ENCODE peak calls at places on chromosomes 4 and X, in ten cellular contexts. One of them, this sample, is unnamed.

GRCh38 chr4:152052431-152053057 is 291.7 kb upstream of the GATB start:
- DNase-seq in DMS79 treated with DMSO at 0.1 percent for 48 hours: no peak
- DNase-seq in NCI-H526: no peak
- DNase-seq in DMS 273 treated with DMSO at 0.1 percent for 48 hours: no peak
- DNase-seq in sciatic nerve: no peak
- DNase-seq in upper lobe of right lung: no peak
- DNase-seq in adrenal gland: no peak
- DNase-seq in amniotic stem cell: no peak
- DNase-seq in body of pancreas: no peak
- DNase-seq in NCI-H2081: no peak
- DNase-seq in this sample: no peak

GRCh38 chr4:39706334-39706733 is 8.4 kb downstream of the UBE2K start:
- DNase-seq in adrenal gland: peak; percentile 85
- DNase-seq in sciatic nerve: no peak
- DNase-seq in DMS 273 treated with DMSO at 0.1 percent for 48 hours: no peak
- DNase-seq in amniotic stem cell: peak; percentile 29
- DNase-seq in upper lobe of right lung: no peak
- DNase-seq in NCI-H526: no peak
- DNase-seq in body of pancreas: peak; percentile 66
- DNase-seq in DMS79 treated with DMSO at 0.1 percent for 48 hours: no peak
- DNase-seq in NCI-H2081: no peak
- DNase-seq in this sample: no peak

GRCh38 chr4:8368998-8369397 is 71.5 kb downstream of the ACOX3 start:
- DNase-seq in NCI-H2081: no peak
- DNase-seq in amniotic stem cell: no peak
- DNase-seq in NCI-H526: no peak
- DNase-seq in DMS 273 treated with DMSO at 0.1 percent for 48 hours: no peak
- DNase-seq in adrenal gland: no peak
- DNase-seq in upper lobe of right lung: peak; percentile 64
- DNase-seq in DMS79 treated with DMSO at 0.1 percent for 48 hours: no peak
- DNase-seq in body of pancreas: no peak
- DNase-seq in sciatic nerve: no peak
- DNase-seq in this sample: peak; percentile 41

GRCh38 chrX:134745636-134746378 is 87.5 kb upstream of the PLAC1 start:
- DNase-seq in DMS79 treated with DMSO at 0.1 percent for 48 hours: no peak
- DNase-seq in NCI-H526: no peak
- DNase-seq in amniotic stem cell: no peak
- DNase-seq in NCI-H2081: no peak
- DNase-seq in upper lobe of right lung: no peak
- DNase-seq in body of pancreas: no peak
- DNase-seq in sciatic nerve: no peak
- DNase-seq in DMS 273 treated with DMSO at 0.1 percent for 48 hours: no peak
- DNase-seq in adrenal gland: no peak
- DNase-seq in this sample: no peak

GRCh38 chr4:117596917-117597316 is 437.4 kb upstream of the NDST3 start:
- DNase-seq in DMS79 treated with DMSO at 0.1 percent for 48 hours: no peak
- DNase-seq in adrenal gland: no peak
- DNase-seq in body of pancreas: no peak
- DNase-seq in DMS 273 treated with DMSO at 0.1 percent for 48 hours: no peak
- DNase-seq in amniotic stem cell: no peak
- DNase-seq in upper lobe of right lung: no peak
- DNase-seq in NCI-H526: no peak
- DNase-seq in NCI-H2081: no peak
- DNase-seq in sciatic nerve: no peak
- DNase-seq in this sample: no peak

GRCh38 chr4:156939801-156940200 is 31.8 kb downstream of the PDGFC start:
- DNase-seq in amniotic stem cell: no peak
- DNase-seq in adrenal gland: no peak
- DNase-seq in NCI-H2081: no peak
- DNase-seq in body of pancreas: no peak
- DNase-seq in DMS79 treated with DMSO at 0.1 percent for 48 hours: no peak
- DNase-seq in DMS 273 treated with DMSO at 0.1 percent for 48 hours: no peak
- DNase-seq in sciatic nerve: no peak
- DNase-seq in NCI-H526: no peak
- DNase-seq in upper lobe of right lung: no peak
- DNase-seq in this sample: no peak

GRCh38 chr4:153241295-153241694 is 37.1 kb downstream of the TRIM2 start:
- DNase-seq in NCI-H526: no peak
- DNase-seq in DMS79 treated with DMSO at 0.1 percent for 48 hours: no peak
- DNase-seq in body of pancreas: no peak
- DNase-seq in sciatic nerve: no peak
- DNase-seq in NCI-H2081: no peak
- DNase-seq in amniotic stem cell: no peak
- DNase-seq in adrenal gland: no peak
- DNase-seq in upper lobe of right lung: no peak
- DNase-seq in DMS 273 treated with DMSO at 0.1 percent for 48 hours: no peak
- DNase-seq in this sample: no peak

GRCh38 chr4:83011779-83012630 is 1.4 kb upstream of the LIN54 start:
- DNase-seq in NCI-H526: no peak
- DNase-seq in upper lobe of right lung: peak; percentile 76
- DNase-seq in DMS79 treated with DMSO at 0.1 percent for 48 hours: peak; percentile 18
- DNase-seq in NCI-H2081: peak; percentile 22
- DNase-seq in amniotic stem cell: no peak
- DNase-seq in DMS 273 treated with DMSO at 0.1 percent for 48 hours: no peak
- DNase-seq in adrenal gland: peak; percentile 68
- DNase-seq in sciatic nerve: peak; percentile 69
- DNase-seq in body of pancreas: peak; percentile 42
- DNase-seq in this sample: no peak

GRCh38 chrX:120839506-120839905 is 36.2 kb downstream of the CT47B1 start:
- DNase-seq in adrenal gland: no peak
- DNase-seq in NCI-H526: no peak
- DNase-seq in body of pancreas: no peak
- DNase-seq in DMS 273 treated with DMSO at 0.1 percent for 48 hours: no peak
- DNase-seq in amniotic stem cell: no peak
- DNase-seq in DMS79 treated with DMSO at 0.1 percent for 48 hours: no peak
- DNase-seq in upper lobe of right lung: no peak
- DNase-seq in NCI-H2081: no peak
- DNase-seq in sciatic nerve: no peak
- DNase-seq in this sample: no peak

GRCh38 chr4:41009411-41009810 is 204.9 kb downstream of the APBB2 start:
- DNase-seq in NCI-H2081: peak; percentile 74
- DNase-seq in body of pancreas: no peak
- DNase-seq in adrenal gland: no peak
- DNase-seq in DMS79 treated with DMSO at 0.1 percent for 48 hours: no peak
- DNase-seq in amniotic stem cell: peak; percentile 50
- DNase-seq in DMS 273 treated with DMSO at 0.1 percent for 48 hours: no peak
- DNase-seq in sciatic nerve: no peak
- DNase-seq in NCI-H526: no peak
- DNase-seq in upper lobe of right lung: no peak
- DNase-seq in this sample: no peak

GRCh38 chr4:3077796-3078195 is 3.3 kb downstream of the HTT start:
- DNase-seq in adrenal gland: no peak
- DNase-seq in upper lobe of right lung: no peak
- DNase-seq in NCI-H2081: no peak
- DNase-seq in body of pancreas: no peak
- DNase-seq in sciatic nerve: no peak
- DNase-seq in DMS 273 treated with DMSO at 0.1 percent for 48 hours: no peak
- DNase-seq in amniotic stem cell: no peak
- DNase-seq in NCI-H526: no peak
- DNase-seq in DMS79 treated with DMSO at 0.1 percent for 48 hours: no peak
- DNase-seq in this sample: no peak

GRCh38 chr4:156547439-156547838 is 424.2 kb downstream of the PDGFC start:
- DNase-seq in sciatic nerve: no peak
- DNase-seq in NCI-H526: no peak
- DNase-seq in DMS 273 treated with DMSO at 0.1 percent for 48 hours: no peak
- DNase-seq in upper lobe of right lung: no peak
- DNase-seq in DMS79 treated with DMSO at 0.1 percent for 48 hours: no peak
- DNase-seq in amniotic stem cell: peak; percentile 34
- DNase-seq in NCI-H2081: no peak
- DNase-seq in body of pancreas: no peak
- DNase-seq in adrenal gland: no peak
- DNase-seq in this sample: no peak

GRCh38 chr4:1721666-1722550 is 587 bp downstream of the TACC3 start:
- DNase-seq in DMS79 treated with DMSO at 0.1 percent for 48 hours: no peak
- DNase-seq in NCI-H526: no peak
- DNase-seq in upper lobe of right lung: no peak
- DNase-seq in DMS 273 treated with DMSO at 0.1 percent for 48 hours: no peak
- DNase-seq in adrenal gland: no peak
- DNase-seq in sciatic nerve: no peak
- DNase-seq in NCI-H2081: peak; percentile 55
- DNase-seq in amniotic stem cell: no peak
- DNase-seq in body of pancreas: no peak
- DNase-seq in this sample: peak; percentile 82

GRCh38 chrX:105945266-105945665 is 93.3 kb downstream of the SERPINA7 start:
- DNase-seq in DMS79 treated with DMSO at 0.1 percent for 48 hours: no peak
- DNase-seq in NCI-H526: no peak
- DNase-seq in adrenal gland: no peak
- DNase-seq in sciatic nerve: no peak
- DNase-seq in DMS 273 treated with DMSO at 0.1 percent for 48 hours: no peak
- DNase-seq in body of pancreas: no peak
- DNase-seq in amniotic stem cell: no peak
- DNase-seq in NCI-H2081: no peak
- DNase-seq in upper lobe of right lung: no peak
- DNase-seq in this sample: no peak

GRCh38 chr4:157043131-157043530 is 32.8 kb upstream of the GLRB start:
- DNase-seq in upper lobe of right lung: no peak
- DNase-seq in amniotic stem cell: no peak
- DNase-seq in DMS79 treated with DMSO at 0.1 percent for 48 hours: no peak
- DNase-seq in sciatic nerve: no peak
- DNase-seq in adrenal gland: no peak
- DNase-seq in NCI-H2081: no peak
- DNase-seq in NCI-H526: no peak
- DNase-seq in DMS 273 treated with DMSO at 0.1 percent for 48 hours: no peak
- DNase-seq in body of pancreas: no peak
- DNase-seq in this sample: no peak

GRCh38 chr4:20890752-20891151 is 190.5 kb downstream of the PACRGL start:
- DNase-seq in NCI-H526: no peak
- DNase-seq in sciatic nerve: no peak
- DNase-seq in NCI-H2081: no peak
- DNase-seq in amniotic stem cell: no peak
- DNase-seq in body of pancreas: no peak
- DNase-seq in adrenal gland: no peak
- DNase-seq in DMS 273 treated with DMSO at 0.1 percent for 48 hours: no peak
- DNase-seq in upper lobe of right lung: no peak
- DNase-seq in DMS79 treated with DMSO at 0.1 percent for 48 hours: no peak
- DNase-seq in this sample: no peak

GRCh38 chrX:51766546-51766945 is 23.3 kb downstream of the GSPT2 start:
- DNase-seq in amniotic stem cell: no peak
- DNase-seq in NCI-H2081: no peak
- DNase-seq in DMS 273 treated with DMSO at 0.1 percent for 48 hours: no peak
- DNase-seq in sciatic nerve: no peak
- DNase-seq in body of pancreas: no peak
- DNase-seq in DMS79 treated with DMSO at 0.1 percent for 48 hours: no peak
- DNase-seq in NCI-H526: no peak
- DNase-seq in adrenal gland: no peak
- DNase-seq in upper lobe of right lung: no peak
- DNase-seq in this sample: no peak

GRCh38 chr4:176601156-176601555 is 191.6 kb downstream of the VEGFC start:
- DNase-seq in DMS79 treated with DMSO at 0.1 percent for 48 hours: no peak
- DNase-seq in upper lobe of right lung: no peak
- DNase-seq in NCI-H2081: no peak
- DNase-seq in NCI-H526: no peak
- DNase-seq in sciatic nerve: no peak
- DNase-seq in DMS 273 treated with DMSO at 0.1 percent for 48 hours: no peak
- DNase-seq in body of pancreas: no peak
- DNase-seq in adrenal gland: no peak
- DNase-seq in amniotic stem cell: no peak
- DNase-seq in this sample: no peak